ENCODE peak calls at places on chromosomes 16 and 17, in five cellular contexts. G is heart left ventricle, O is esophagus squamous epithelium, R is A549, M is uterus. X is an unnamed sample.

GRCh38 chr17:261640-262039 is 80.2 kb upstream of the DOC2B start:
- DNase-seq in R (no peak), O (no peak), M (peak), G (no peak), X (no peak)

GRCh38 chr16:55605756-55606155 is 39.3 kb downstream of the CAPNS2 start:
- DNase-seq in M (no peak), G (no peak), R (no peak), O (no peak), X (no peak)

GRCh38 chr16:88454315-88455057 is 1.4 kb downstream of the ZFPM1 start:
- DNase-seq in R (peak), G (no peak), M (no peak), O (no peak), X (no peak)

GRCh38 chr17:10156579-10157488 is 41.6 kb downstream of the GAS7 start:
- DNase-seq in M (no peak), O (no peak), G (peak), R (no peak), X (no peak)

GRCh38 chr17:17114592-17115225 is 72.5 kb downstream of the MPRIP start:
- DNase-seq in M (no peak), R (no peak), O (no peak), G (no peak), X (no peak)

GRCh38 chr16:75402821-75403475 is 30.4 kb downstream of the CFDP1 start:
- DNase-seq in O (no peak), M (no peak), G (no peak), R (peak), X (no peak)

GRCh38 chr17:34245496-34245895 is 9.6 kb upstream of the CCL2 start:
- DNase-seq in R (no peak), G (no peak), M (no peak), O (no peak), X (no peak)

GRCh38 chr16:87249425-87249824 is 67.8 kb downstream of the C16orf95 start:
- DNase-seq in R (no peak), O (no peak), G (no peak), M (no peak), X (no peak)

GRCh38 chr16:46859719-46860152 is 24.4 kb upstream of the GPT2 start:
- DNase-seq in R (peak), O (no peak), M (no peak), G (no peak), X (peak)

GRCh38 chr17:28720247-28720996 is 637 bp downstream of the RPL23A start:
- DNase-seq in G (no peak), M (no peak), O (no peak), R (no peak), X (no peak)

GRCh38 chr17:7592422-7593021 is 2.6 kb upstream of the SOX15 start:
- DNase-seq in M (no peak), R (no peak), G (no peak), O (no peak), X (no peak)

GRCh38 chr16:68907297-68907999 is 64.1 kb downstream of the TANGO6 start:
- DNase-seq in M (no peak), R (no peak), G (no peak), O (no peak), X (no peak)

GRCh38 chr16:27386674-27387073 is 15.3 kb upstream of the IL21R start:
- DNase-seq in O (no peak), R (no peak), G (no peak), M (no peak), X (no peak)

GRCh38 chr17:73521376-73521775 is 122.9 kb downstream of the SDK2 start:
- DNase-seq in M (no peak), G (no peak), R (no peak), O (no peak), X (no peak)

GRCh38 chr17:7579839-7580630 is 597 bp downstream of the CD68 start:
- DNase-seq in M (no peak), R (no peak), G (peak), O (no peak), X (no peak)

GRCh38 chr17:67718325-67718941 is 697 bp downstream of the NOL11 start:
- DNase-seq in G (no peak), M (no peak), O (no peak), R (peak), X (peak)

GRCh38 chr16:49631521-49632041 is 224.3 kb downstream of the ZNF423 start:
- DNase-seq in M (no peak), O (no peak), G (no peak), R (no peak), X (no peak)

GRCh38 chr16:14301150-14302030 is 230.3 kb downstream of the MRTFB start:
- DNase-seq in R (peak), M (peak), G (peak), O (no peak), X (peak)

GRCh38 chr16:8758022-8758421 is 39.4 kb downstream of the TMEM186 start:
- DNase-seq in R (no peak), M (no peak), G (no peak), O (no peak), X (no peak)

GRCh38 chr16:53892155-53892554 is 188.2 kb downstream of the FTO start:
- DNase-seq in G (no peak), O (no peak), R (peak), M (peak), X (no peak)

GRCh38 chr16:85557083-85557975 is 55.8 kb upstream of the GSE1 start:
- DNase-seq in R (peak), O (no peak), G (peak), M (peak), X (peak)

GRCh38 chr16:85554114-85554790 is 58.9 kb upstream of the GSE1 start:
- DNase-seq in G (peak), R (peak), O (peak), M (peak), X (peak)

GRCh38 chr16:85554791-85555548 is 58.2 kb upstream of the GSE1 start:
- DNase-seq in M (peak), O (no peak), G (peak), R (peak), X (peak)

GRCh38 chr16:85556456-85557082 is 56.6 kb upstream of the GSE1 start:
- DNase-seq in M (peak), G (peak), O (no peak), R (peak), X (peak)

DNA sequence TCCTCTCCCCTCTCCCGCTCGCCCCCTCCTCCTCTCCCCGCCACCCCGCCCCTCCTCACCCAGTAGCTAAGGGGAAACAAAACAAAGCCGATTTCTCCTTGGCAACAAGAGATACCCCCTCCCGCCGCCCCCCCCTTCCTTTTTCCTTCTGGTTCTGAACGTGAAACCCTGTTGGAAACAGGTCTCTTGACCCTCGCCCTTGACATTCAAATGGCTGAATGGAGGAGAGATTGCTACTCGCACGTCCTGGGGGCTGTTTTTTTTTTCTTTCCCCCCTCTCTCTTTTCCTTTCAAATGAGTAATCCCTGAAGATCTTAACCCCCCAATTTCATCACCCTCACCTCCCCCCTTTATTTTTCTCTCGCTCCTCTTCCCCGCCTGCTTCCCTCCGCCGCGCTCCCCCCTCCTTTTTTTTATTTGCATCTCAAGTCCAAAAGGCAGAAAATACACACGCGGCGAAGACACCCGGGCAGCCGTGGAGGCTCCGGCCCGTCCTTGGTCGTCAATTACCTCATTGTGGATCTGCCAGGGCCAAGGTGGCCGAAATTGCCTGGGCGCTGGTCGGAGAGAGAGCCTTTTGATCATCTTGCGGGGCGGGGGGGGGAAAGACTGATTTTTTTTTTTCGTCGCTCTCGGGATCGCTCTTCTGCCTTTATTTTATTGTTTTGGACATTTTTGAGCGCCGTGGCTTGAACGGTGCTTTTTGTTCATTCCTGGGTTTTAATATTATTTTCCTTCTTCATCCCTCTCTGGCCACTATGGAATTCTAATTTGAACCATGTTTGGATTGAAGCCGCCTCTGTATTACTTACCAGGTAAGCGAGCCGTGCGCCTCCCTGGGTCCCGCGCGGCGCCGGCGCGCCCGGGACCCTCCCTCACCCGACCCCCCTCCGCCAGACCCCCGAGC is 57.3 kb upstream of the GSE1 start:
- DNase-seq in G (peak), R (peak), O (no peak), M (peak), X (no peak)
- TF ChIP-seq POLR2A in G (no peak), R (no peak), O (no peak), M (no peak), X (no peak)

GRCh38 chr16:67419502-67419901 is 3.2 kb upstream of the ZDHHC1 start:
- DNase-seq in O (no peak), M (no peak), R (no peak), G (no peak), X (no peak)
- TF ChIP-seq POLR2A in O (no peak), M (no peak), R (no peak), G (no peak), X (no peak)

GRCh38 chr16:81718637-81719036 is 60.5 kb upstream of the PLCG2 start:
- DNase-seq in G (no peak), R (no peak), M (no peak), O (no peak), X (no peak)
- TF ChIP-seq POLR2A in G (no peak), R (no peak), M (no peak), O (no peak), X (no peak)

GRCh38 chr16:73912311-73912710 is 384.3 kb upstream of the PSMD7 start:
- DNase-seq in M (no peak), O (no peak), R (no peak), G (no peak), X (no peak)

GRCh38 chr16:73912850-73913249 is 383.8 kb upstream of the PSMD7 start:
- DNase-seq in O (no peak), R (no peak), M (no peak), G (no peak), X (no peak)

GRCh38 chr16:73909529-73910035 is 387.0 kb upstream of the PSMD7 start:
- DNase-seq in R (no peak), O (no peak), G (no peak), M (no peak), X (no peak)
- TF ChIP-seq POLR2A in R (no peak), O (no peak), G (no peak), M (no peak), X (no peak)